ENCODE peak calls at places on chromosomes 7 and 10, in four cellular contexts. Z is sigmoid colon; A is fibroblast of mammary gland; V is CD4-positive, alpha-beta T cell. B is an unnamed sample.
A peak's percentile ranks its signal among the peaks of the same experiment; 100 is the strongest.

GRCh38 chr7:157189405-157189804 is 50.7 kb downstream of the UBE3C start:
- DNase-seq in V (no peak), A (no peak), Z (no peak), B (no peak)

GRCh38 chr7:1242129-1242572 is 9.5 kb downstream of the UNCX start:
- DNase-seq in A (no peak), Z (no peak), V (no peak), B (no peak)

GRCh38 chr7:119562839-119563238 is 710.1 kb upstream of the KCND2 start:
- DNase-seq in V (no peak), A (no peak), Z (no peak), B (no peak)

GRCh38 chr10:61621538-61622150 is 41.1 kb upstream of the CABCOCO1 start:
- DNase-seq in A (no peak), V (no peak), Z (no peak), B (no peak)

GRCh38 chr7:2971914-2972530 is 71.6 kb downstream of the CARD11 start:
- DNase-seq in V (no peak), Z (peak; percentile 26), A (no peak), B (no peak)

GRCh38 chr7:46257766-46258448 is 336.8 kb upstream of the IGFBP3 start:
- DNase-seq in V (no peak), Z (no peak), A (peak; percentile 90), B (no peak)

GRCh38 chr10:30791197-30791611 is 161.7 kb upstream of the LYZL2 start:
- DNase-seq in Z (peak; percentile 62), A (peak; percentile 62), V (no peak), B (no peak)

GRCh38 chr7:121020652-121021051 is 32.1 kb downstream of the CPED1 start:
- DNase-seq in A (peak; percentile 82), Z (no peak), V (no peak), B (no peak)

GRCh38 chr10:79300711-79301110 is 46.6 kb upstream of the PPIF start:
- DNase-seq in V (no peak), A (no peak), Z (no peak), B (no peak)

GRCh38 chr7:116776610-116777289 is 85.6 kb upstream of the CAPZA2 start:
- DNase-seq in V (no peak), A (peak; percentile 92), Z (no peak), B (no peak)

GRCh38 chr7:130880668-130881067 is 146.7 kb upstream of the KLF14 start:
- DNase-seq in V (no peak), A (peak; percentile 52), Z (no peak), B (no peak)

GRCh38 chr7:101450064-101450463 is 87.4 kb downstream of the COL26A1 start:
- DNase-seq in V (no peak), Z (no peak), A (no peak), B (no peak)

GRCh38 chr7:73770002-73770859 is at the start of gene CLDN3:
- DNase-seq in V (no peak), A (no peak), Z (no peak), B (peak; percentile 77)

GRCh38 chr7:88401009-88401623 is 94.4 kb upstream of the STEAP4 start:
- DNase-seq in V (no peak), Z (no peak), A (peak; percentile 19), B (no peak)

GRCh38 chr7:133562617-133563016 is 309.7 kb downstream of the EXOC4 start:
- DNase-seq in V (no peak), Z (no peak), A (peak; percentile 51), B (no peak)

GRCh38 chr7:1940402-1940786 is 270.3 kb downstream of the ELFN1 start:
- DNase-seq in Z (peak; percentile 78), A (peak; percentile 88), V (peak; percentile 86), B (no peak)

GRCh38 chr7:84799131-84799530 is 387.7 kb downstream of the SEMA3D start:
- DNase-seq in V (no peak), A (no peak), Z (no peak), B (no peak)

GRCh38 chr7:137395425-137395824 is 51.9 kb upstream of the PTN start:
- DNase-seq in A (no peak), Z (peak; percentile 69), V (no peak), B (no peak)

GRCh38 chr7:137393570-137393969 is 50.0 kb upstream of the PTN start:
- DNase-seq in V (no peak), A (no peak), Z (no peak), B (no peak)

GRCh38 chr7:137386966-137387365 is 43.4 kb upstream of the PTN start:
- DNase-seq in A (no peak), Z (no peak), V (no peak), B (no peak)

GRCh38 chr7:137390076-137390475 is 46.5 kb upstream of the PTN start:
- DNase-seq in A (no peak), V (no peak), Z (no peak), B (no peak)
- TF ChIP-seq CTCF in A (no peak), V (no peak), Z (no peak), B (no peak)

GRCh38 chr10:5606321-5606720 is 60.1 kb downstream of the ASB13 start:
- DNase-seq in A (no peak), V (no peak), Z (no peak), B (no peak)

GRCh38 chr10:5608608-5609270 is 57.7 kb downstream of the ASB13 start:
- DNase-seq in A (no peak), V (no peak), Z (no peak), B (no peak)

GRCh38 chr10:5607594-5607993 is 58.8 kb downstream of the ASB13 start:
- DNase-seq in A (no peak), V (no peak), Z (no peak), B (no peak)

GRCh38 chr10:5604946-5605345 is 61.4 kb downstream of the ASB13 start:
- DNase-seq in V (no peak), A (no peak), Z (no peak), B (no peak)

GRCh38 chr10:5606864-5607263 is 59.5 kb downstream of the ASB13 start:
- DNase-seq in A (no peak), V (no peak), Z (no peak), B (no peak)
- TF ChIP-seq CTCF in A (no peak), V (peak; percentile 39), Z (no peak), B (no peak)

DNA sequence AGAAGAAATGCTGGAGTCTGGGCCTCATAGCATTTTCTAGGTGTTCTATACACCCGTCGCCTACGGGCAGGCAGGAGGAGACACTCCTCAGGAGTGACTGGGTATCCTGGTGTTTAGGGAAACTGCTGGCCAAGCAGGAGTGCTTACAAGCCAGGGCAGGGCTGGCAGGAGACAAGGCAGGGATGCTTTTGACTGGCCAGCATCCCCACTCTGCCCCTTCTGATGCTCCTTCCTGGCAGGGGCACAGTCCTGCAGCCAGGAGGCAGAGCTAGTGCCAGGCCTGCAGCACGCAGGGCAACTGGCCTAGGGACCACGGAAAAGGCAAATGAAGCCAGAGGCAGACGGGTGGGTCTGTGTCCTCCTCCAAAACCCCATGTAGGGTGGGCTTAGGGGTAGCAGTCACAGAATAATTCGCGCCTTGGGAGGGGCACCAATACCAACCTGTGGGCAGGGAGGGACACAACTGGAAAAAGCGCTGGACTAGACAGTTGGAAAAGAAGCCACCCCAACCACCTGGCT is 4.9 kb downstream of the IMPDH1 start:
- DNase-seq in V (no peak), A (peak; percentile 18), Z (no peak), B (no peak)
- TF ChIP-seq CTCF in V (no peak), A (peak; percentile 35), Z (no peak), B (no peak)

GRCh38 chr7:108425876-108426275 is 30.4 kb downstream of the NRCAM start:
- DNase-seq in A (no peak), Z (no peak), V (no peak), B (no peak)

GRCh38 chr7:108424013-108424412 is 32.2 kb downstream of the NRCAM start:
- DNase-seq in A (no peak), Z (no peak), V (no peak), B (no peak)

GRCh38 chr7:108431099-108431498 is 25.1 kb downstream of the NRCAM start:
- DNase-seq in A (no peak), V (no peak), Z (no peak), B (no peak)

GRCh38 chr7:108430664-108431063 is 25.6 kb downstream of the NRCAM start:
- DNase-seq in V (no peak), Z (no peak), A (no peak), B (no peak)

GRCh38 chr7:108427766-108428165 is 28.5 kb downstream of the NRCAM start:
- DNase-seq in Z (no peak), A (no peak), V (no peak), B (no peak)
- TF ChIP-seq CTCF in Z (no peak), A (no peak), V (no peak), B (no peak)

B was measured in type B pancreatic cell.